ENCODE peak calls at places on chromosome 4, in four cellular contexts. J is dermis microvascular lymphatic vessel endothelial cell, E is amniotic epithelial cell, M is NCI-H1417. D is an unnamed sample.

GRCh38 chr4:81359207-81359606 is 112.5 kb downstream of the RASGEF1B start:
- DNase-seq in J (no peak), E (no peak), M (no peak), D (no peak)

GRCh38 chr4:95018845-95019244 is 261.1 kb downstream of the BMPR1B start:
- DNase-seq in J (no peak), E (no peak), M (no peak), D (no peak)

GRCh38 chr4:86530183-86530582 is 63.9 kb upstream of the PTPN13 start:
- DNase-seq in J (no peak), E (no peak), M (no peak), D (no peak)

GRCh38 chr4:3257125-3257690 is 8.2 kb downstream of the MSANTD1 start:
- DNase-seq in J (no peak), E (no peak), M (peak; percentile 73), D (no peak)

GRCh38 chr4:94408549-94409374 is 43.0 kb upstream of the PDLIM5 start:
- DNase-seq in J (no peak), E (peak; percentile 99), M (no peak), D (peak; percentile 69)

GRCh38 chr4:8525383-8526120 is 54.6 kb upstream of the GPR78 start:
- DNase-seq in J (no peak), E (peak; percentile 81), M (no peak), D (peak; percentile 36)

GRCh38 chr4:185031611-185032010 is 13.3 kb downstream of the HELT start:
- DNase-seq in J (no peak), E (no peak), M (no peak), D (no peak)

GRCh38 chr4:186020793-186021407 is 48.1 kb upstream of the TLR3 start:
- DNase-seq in J (no peak), E (peak; percentile 50), M (no peak), D (peak; percentile 42)

GRCh38 chr4:123035239-123035638 is 112.8 kb upstream of the NUDT6 start:
- DNase-seq in J (no peak), E (no peak), M (no peak), D (no peak)

GRCh38 chr4:177047851-177048174 is 255.1 kb upstream of the VEGFC start:
- DNase-seq in J (no peak), E (no peak), M (no peak), D (peak; percentile 6)

GRCh38 chr4:761086-761485 is 55.5 kb downstream of the PCGF3 start:
- DNase-seq in J (no peak), E (no peak), M (no peak), D (no peak)

GRCh38 chr4:134668237-134668636 is 466.6 kb upstream of the PABPC4L start:
- DNase-seq in J (no peak), E (peak; percentile 0), M (no peak), D (peak; percentile 2)

GRCh38 chr4:53703267-53703655 is 112.0 kb upstream of the LNX1 start:
- DNase-seq in J (no peak), E (no peak), M (no peak), D (no peak)

D was measured in fibroblast of pulmonary artery.